ENCODE peak calls at places on chromosome X, in ten cellular contexts. K is sigmoid colon, P is AG09319, I is WTC11, R is AG04450, W is AG04449, Q is nephron progenitor cell, J is ovary, A is HL-60, U is IMR-90. E is an unnamed sample.

GRCh38 chrX:152635941-152636340 is 1.8 kb upstream of the GABRQ start:
- DNase-seq in K (no peak), P (peak), I (peak), R (peak), W (peak), Q (peak), J (no peak), A (no peak), U (peak), E (peak)

GRCh38 chrX:18353931-18354368 is 538 bp downstream of the SCML2 start:
- DNase-seq in K (no peak), P (no peak), I (peak), R (no peak), W (no peak), Q (peak), J (peak), A (no peak), U (no peak), E (peak)

GRCh38 chrX:40094041-40094899 is 3.5 kb downstream of the BCOR start:
- DNase-seq in K (peak), P (no peak), I (peak), R (no peak), W (no peak), Q (peak), J (peak), A (no peak), U (peak), E (no peak)

GRCh38 chrX:130799393-130799792 is 103.6 kb downstream of the ENOX2 start:
- DNase-seq in K (no peak), P (no peak), I (no peak), R (no peak), W (no peak), Q (no peak), J (no peak), A (no peak), U (peak), E (no peak)

GRCh38 chrX:15761564-15762191 is 23.6 kb downstream of the CA5B start:
- DNase-seq in K (no peak), P (no peak), I (peak), R (no peak), W (no peak), Q (peak), J (no peak), A (no peak), U (peak), E (peak)

GRCh38 chrX:101117701-101118100 is 19.7 kb downstream of the CENPI start:
- DNase-seq in K (no peak), P (no peak), I (no peak), R (peak), W (no peak), Q (no peak), J (no peak), A (no peak), U (peak), E (no peak)

GRCh38 chrX:41705042-41705441 is 16.3 kb downstream of the GPR34 start:
- DNase-seq in K (no peak), P (no peak), I (no peak), R (no peak), W (no peak), Q (no peak), J (no peak), A (no peak), U (no peak), E (no peak)

GRCh38 chrX:10190367-10190766 is 33.6 kb downstream of the CLCN4 start:
- DNase-seq in K (no peak), P (peak), I (no peak), R (peak), W (no peak), Q (peak), J (no peak), A (no peak), U (peak), E (no peak)

GRCh38 chrX:135595543-135595942 is 75.1 kb downstream of the INTS6L start:
- DNase-seq in K (no peak), P (no peak), I (no peak), R (no peak), W (no peak), Q (no peak), J (no peak), A (no peak), U (no peak), E (no peak)

GRCh38 chrX:10725071-10725470 is 104.7 kb upstream of the MID1 start:
- DNase-seq in K (no peak), P (no peak), I (no peak), R (no peak), W (no peak), Q (no peak), J (no peak), A (no peak), U (peak), E (no peak)

GRCh38 chrX:154355094-154355775 is 19.2 kb downstream of the FLNA start:
- DNase-seq in K (no peak), P (no peak), I (no peak), R (no peak), W (no peak), Q (no peak), J (no peak), A (peak), U (no peak), E (no peak)

GRCh38 chrX:133983974-133984578 is 1.3 kb downstream of the GPC3 start:
- DNase-seq in K (no peak), P (no peak), I (peak), R (no peak), W (no peak), Q (peak), J (no peak), A (no peak), U (no peak), E (no peak)

GRCh38 chrX:24479924-24480722 is 15.0 kb downstream of the PDK3 start:
- DNase-seq in K (no peak), P (no peak), I (no peak), R (no peak), W (no peak), Q (no peak), J (no peak), A (no peak), U (peak), E (no peak)

GRCh38 chrX:57406149-57406548 is 119.6 kb downstream of the FAAH2 start:
- DNase-seq in K (no peak), P (no peak), I (no peak), R (no peak), W (no peak), Q (no peak), J (no peak), A (no peak), U (no peak), E (no peak)

GRCh38 chrX:154409222-154409871 is at the start of gene DNASE1L1:
- DNase-seq in K (peak), P (peak), I (peak), R (peak), W (no peak), Q (peak), J (no peak), A (peak), U (peak), E (peak)

GRCh38 chrX:138775501-138775900 is 64.0 kb upstream of the FGF13 start:
- DNase-seq in K (no peak), P (peak), I (no peak), R (no peak), W (no peak), Q (no peak), J (no peak), A (no peak), U (peak), E (no peak)

GRCh38 chrX:151416521-151417048 is 19.6 kb downstream of the VMA21 start:
- DNase-seq in K (no peak), P (no peak), I (no peak), R (no peak), W (no peak), Q (no peak), J (no peak), A (no peak), U (no peak), E (no peak)

GRCh38 chrX:370963-371745 is 15.6 kb downstream of the PPP2R3B start:
- DNase-seq in K (no peak), P (no peak), I (no peak), R (no peak), W (no peak), Q (no peak), J (no peak), A (no peak), U (no peak), E (no peak)

GRCh38 chrX:97685753-97686152 is 802.0 kb downstream of the RPA4 start:
- DNase-seq in K (no peak), P (no peak), I (peak), R (no peak), W (no peak), Q (peak), J (no peak), A (no peak), U (peak), E (peak)

GRCh38 chrX:47629419-47630210 is at the start of gene CFP:
- DNase-seq in K (no peak), P (no peak), I (no peak), R (no peak), W (no peak), Q (no peak), J (no peak), A (peak), U (no peak), E (no peak)

GRCh38 chrX:31870267-31870666 is 798.4 kb upstream of the FTHL17 start:
- DNase-seq in K (no peak), P (no peak), I (no peak), R (no peak), W (no peak), Q (no peak), J (no peak), A (no peak), U (no peak), E (no peak)

GRCh38 chrX:74349387-74349786 is 45.4 kb downstream of the ZCCHC13 start:
- DNase-seq in K (no peak), P (peak), I (no peak), R (peak), W (peak), Q (no peak), J (no peak), A (no peak), U (peak), E (no peak)

GRCh38 chrX:42495139-42495538 is 282.8 kb downstream of the PPP1R2C start:
- DNase-seq in K (no peak), P (no peak), I (no peak), R (no peak), W (no peak), Q (no peak), J (no peak), A (no peak), U (no peak), E (no peak)

GRCh38 chrX:114717921-114718320 is 134.0 kb downstream of the HTR2C start:
- DNase-seq in K (no peak), P (no peak), I (peak), R (no peak), W (no peak), Q (peak), J (no peak), A (no peak), U (no peak), E (no peak)
- TF ChIP-seq CTCF in K (no peak), P (no peak), I (no peak), R (no peak), W (no peak), Q (peak), J (no peak), A (no peak), U (no peak), E (no peak)

DNA sequence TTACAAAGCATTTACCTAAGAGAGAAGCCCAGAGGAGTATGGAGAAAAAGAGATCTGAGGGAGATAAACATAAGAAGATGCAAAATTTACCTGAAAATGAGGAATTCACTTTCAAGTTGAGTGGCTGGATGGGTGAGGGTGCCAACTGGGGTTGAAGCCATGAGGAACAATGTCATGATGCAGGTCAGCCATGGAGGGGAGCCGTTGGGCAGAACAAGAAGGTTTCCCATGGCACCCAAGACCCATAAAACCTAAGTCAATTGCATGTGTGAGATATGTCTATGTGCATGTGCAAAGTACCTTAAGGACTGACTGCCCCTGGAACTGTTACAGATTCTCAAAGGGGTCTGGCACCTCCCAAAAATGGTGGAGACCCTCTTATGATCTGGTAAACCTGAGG is 46.6 kb upstream of the PRRG1 start:
- DNase-seq in K (no peak), P (peak), I (peak), R (no peak), W (no peak), Q (no peak), J (no peak), A (no peak), U (peak), E (peak)
- TF ChIP-seq CTCF in K (no peak), P (peak), I (no peak), R (peak), W (peak), Q (no peak), J (no peak), A (no peak), U (peak), E (no peak)

GRCh38 chrX:48802813-48803261 is 970 bp downstream of the HDAC6 start:
- DNase-seq in K (no peak), P (no peak), I (no peak), R (no peak), W (no peak), Q (no peak), J (no peak), A (no peak), U (no peak), E (no peak)
- TF ChIP-seq CTCF in K (no peak), P (no peak), I (no peak), R (no peak), W (no peak), Q (no peak), J (no peak), A (no peak), U (no peak), E (no peak)

DNA sequence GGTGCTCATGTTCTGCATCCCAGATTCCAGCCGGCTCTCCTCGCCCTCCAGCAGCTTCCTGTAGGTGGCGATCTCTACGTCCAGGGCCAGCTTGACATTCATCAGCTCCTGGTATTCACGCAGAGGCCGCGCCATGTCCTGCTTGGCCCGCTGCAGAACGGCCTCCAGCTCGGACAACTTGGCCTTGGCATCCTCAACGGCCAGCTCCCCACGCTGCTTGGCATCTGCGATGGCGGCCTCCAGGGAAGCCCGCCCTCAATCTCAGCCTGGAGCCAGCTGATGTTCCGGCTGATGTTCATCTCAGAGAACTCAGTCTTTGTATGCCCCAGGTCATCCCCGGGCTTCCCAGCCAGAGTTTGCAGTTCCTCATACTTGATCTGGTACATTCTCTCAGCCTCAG is 431.8 kb upstream of the DIPK2B start:
- DNase-seq in K (no peak), P (no peak), I (peak), R (no peak), W (no peak), Q (no peak), J (no peak), A (no peak), U (no peak), E (peak)
- TF ChIP-seq CTCF in K (no peak), P (no peak), I (no peak), R (no peak), W (no peak), Q (no peak), J (no peak), A (no peak), U (no peak), E (no peak)

GRCh38 chrX:79330022-79330421 is 37.1 kb downstream of the ITM2A start:
- DNase-seq in K (no peak), P (no peak), I (peak), R (no peak), W (no peak), Q (peak), J (no peak), A (no peak), U (no peak), E (peak)
- TF ChIP-seq CTCF in K (no peak), P (no peak), I (no peak), R (no peak), W (no peak), Q (no peak), J (no peak), A (no peak), U (no peak), E (no peak)

GRCh38 chrX:69088171-69088938 is 76.9 kb downstream of the PJA1 start:
- DNase-seq in K (no peak), P (peak), I (no peak), R (no peak), W (no peak), Q (peak), J (no peak), A (no peak), U (peak), E (no peak)

GRCh38 chrX:69083361-69083760 is 81.9 kb downstream of the PJA1 start:
- DNase-seq in K (no peak), P (no peak), I (no peak), R (no peak), W (no peak), Q (no peak), J (no peak), A (no peak), U (no peak), E (no peak)

GRCh38 chrX:69085151-69085550 is 80.1 kb downstream of the PJA1 start:
- DNase-seq in K (no peak), P (no peak), I (no peak), R (no peak), W (no peak), Q (no peak), J (no peak), A (no peak), U (no peak), E (no peak)

GRCh38 chrX:69083785-69084184 is 81.5 kb downstream of the PJA1 start:
- DNase-seq in K (no peak), P (no peak), I (no peak), R (no peak), W (no peak), Q (no peak), J (no peak), A (no peak), U (no peak), E (no peak)

GRCh38 chrX:69085826-69086225 is 79.4 kb downstream of the PJA1 start:
- DNase-seq in K (no peak), P (no peak), I (no peak), R (no peak), W (no peak), Q (no peak), J (no peak), A (no peak), U (no peak), E (no peak)
- TF ChIP-seq CTCF in K (no peak), P (no peak), I (no peak), R (no peak), W (no peak), Q (no peak), J (no peak), A (no peak), U (no peak), E (no peak)